ENCODE peak calls at places on chromosome 6, in ten cellular contexts. T is SJSA1; N is spleen; I is suprapubic skin; V is lung; Z is mesendoderm; B is HepG2; H is CD8-positive, alpha-beta T cell; P is CD4-positive, CD25-positive, alpha-beta regulatory T cell; R is RWPE2. L is an unnamed sample.

GRCh38 chr6:17493286-17493685 is 99.9 kb downstream of the CAP2 start:
- DNase-seq in T (peak; percentile 82), N (no peak), I (no peak), V (no peak), Z (no peak), B (no peak), H (no peak), P (no peak), R (no peak), L (no peak)

GRCh38 chr6:210778-211177 is 81.5 kb upstream of the DUSP22 start:
- DNase-seq in T (no peak), N (no peak), I (no peak), V (no peak), Z (no peak), B (no peak), H (no peak), P (no peak), R (no peak), L (no peak)

GRCh38 chr6:57013501-57013900 is 33.0 kb upstream of the KIAA1586 start:
- DNase-seq in T (peak; percentile 61), N (no peak), I (no peak), V (no peak), Z (no peak), B (no peak), H (no peak), P (no peak), R (no peak), L (no peak)

GRCh38 chr6:14848019-14848418 is 397.9 kb upstream of the JARID2 start:
- DNase-seq in T (no peak), N (no peak), I (no peak), V (no peak), Z (no peak), B (no peak), H (no peak), P (no peak), R (no peak), L (no peak)

GRCh38 chr6:24749292-24749691 is 25.4 kb upstream of the GMNN start:
- DNase-seq in T (no peak), N (no peak), I (no peak), V (no peak), Z (no peak), B (no peak), H (no peak), P (no peak), R (no peak), L (no peak)

GRCh38 chr6:142833054-142833453 is 111.9 kb downstream of the HIVEP2 start:
- DNase-seq in T (peak; percentile 68), N (no peak), I (no peak), V (no peak), Z (no peak), B (no peak), H (no peak), P (peak; percentile 39), R (no peak), L (no peak)

GRCh38 chr6:138397128-138397814 is 6.8 kb upstream of the HEBP2 start:
- DNase-seq in T (no peak), N (no peak), I (no peak), V (no peak), Z (no peak), B (no peak), H (no peak), P (no peak), R (no peak), L (no peak)

GRCh38 chr6:123000244-123000770 is 4.3 kb downstream of the CLVS2 start:
- DNase-seq in T (no peak), N (no peak), I (no peak), V (no peak), Z (no peak), B (no peak), H (no peak), P (no peak), R (no peak), L (no peak)

GRCh38 chr6:43221774-43222101 is 7.5 kb downstream of the DNPH1 start:
- DNase-seq in T (no peak), N (no peak), I (no peak), V (no peak), Z (no peak), B (no peak), H (no peak), P (no peak), R (peak; percentile 41), L (no peak)

GRCh38 chr6:5466459-5466858 is 205.1 kb downstream of the FARS2 start:
- DNase-seq in T (peak; percentile 69), N (no peak), I (no peak), V (no peak), Z (peak; percentile 51), B (no peak), H (no peak), P (no peak), R (no peak), L (no peak)

DNA sequence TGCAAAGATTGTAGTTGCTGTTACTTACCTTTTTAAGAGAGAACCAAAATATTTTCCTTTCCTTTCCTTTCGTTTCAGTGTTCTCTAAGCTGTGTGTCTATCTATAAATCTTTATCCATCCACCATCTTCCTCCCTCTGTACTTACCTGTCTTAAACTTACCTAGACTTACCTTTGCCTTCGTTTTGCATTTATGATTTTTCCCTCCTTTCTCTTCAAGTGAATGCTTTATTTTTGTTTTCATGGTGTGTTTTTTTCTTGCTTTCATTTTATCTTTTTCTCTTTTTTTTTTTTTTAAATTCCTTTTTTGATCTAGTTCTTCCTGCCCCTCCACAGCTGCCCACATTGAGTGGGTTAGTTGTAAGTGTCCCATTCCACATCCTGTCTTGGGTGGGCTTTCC is 26.2 kb downstream of the ARID1B start:
- DNase-seq in T (no peak), N (no peak), I (no peak), V (no peak), Z (no peak), B (no peak), H (no peak), P (no peak), R (no peak), L (no peak)
- H3K4me1 ChIP-seq in T (peaks cover 6% of the 10 kb centered on the region), N (peaks cover 17% of the 10 kb centered on the region), I (peaks cover 39% of the 10 kb centered on the region), V (peaks cover 5% of the 10 kb centered on the region), Z (peaks cover 8% of the 10 kb centered on the region), B (peaks cover 22% of the 10 kb centered on the region), H (peaks cover 54% of the 10 kb centered on the region), P (peaks cover 24% of the 10 kb centered on the region), R (no peaks in the 10 kb centered on the region), L (peaks cover 77% of the 10 kb centered on the region)

GRCh38 chr6:112300888-112301287 is 46.2 kb upstream of the RFPL4B start:
- DNase-seq in T (no peak), N (no peak), I (no peak), V (no peak), Z (no peak), B (no peak), H (no peak), P (no peak), R (no peak), L (no peak)
- H3K4me3 ChIP-seq in T (no peak overlapping the region), N (no peak overlapping the region), I (no peak overlapping the region), V (no peak overlapping the region), Z (no peak overlapping the region), B (no peak overlapping the region), H (no peak overlapping the region), P (no peak overlapping the region), R (no peak overlapping the region), L (no peak overlapping the region)

DNA sequence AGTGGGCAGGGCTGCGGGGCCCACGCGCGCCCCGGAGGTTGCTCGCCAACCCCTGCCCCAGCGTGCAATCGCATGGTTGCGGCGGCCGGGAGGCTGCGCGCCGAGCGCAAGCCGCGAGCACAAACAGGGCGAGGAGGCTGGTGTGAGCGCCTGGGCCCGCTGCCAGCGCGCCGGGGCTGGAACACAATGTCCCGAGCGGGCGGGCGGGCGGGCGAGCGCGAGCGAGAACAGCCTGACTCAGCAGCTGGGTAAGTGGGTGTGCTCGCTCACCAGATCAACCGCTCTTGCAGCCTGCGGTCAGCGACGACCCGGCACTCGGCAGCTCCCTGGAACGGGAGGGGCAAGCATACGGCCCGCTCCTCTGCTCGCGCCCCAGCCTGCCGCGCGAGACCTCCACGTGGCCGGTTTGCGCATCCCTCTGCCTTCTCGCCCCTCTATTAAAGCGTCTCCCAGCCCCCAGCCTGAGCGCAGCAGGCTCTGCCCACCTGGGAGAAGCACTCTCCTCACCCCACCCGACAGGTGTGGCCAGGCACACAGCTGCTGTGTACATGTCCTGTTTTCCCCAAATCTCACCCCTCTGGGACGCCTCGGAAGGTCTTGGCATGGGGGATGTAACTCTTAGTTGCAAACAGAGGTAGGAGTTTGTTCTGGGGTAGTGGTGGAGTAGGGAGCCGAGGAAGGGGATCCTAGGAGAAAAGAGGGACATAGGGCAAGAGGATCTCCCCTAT is 8.7 kb upstream of the ARMC12 start:
- DNase-seq in T (peak; percentile 89), N (peak; percentile 99), I (peak; percentile 96), V (peak; percentile 92), Z (peak; percentile 81), B (peak; percentile 76), H (peak; percentile 91), P (peak; percentile 94), R (peak; percentile 95), L (peak; percentile 93)
- H3K4me1 ChIP-seq in T (peaks cover 24% of the 10 kb centered on the region), N (peaks cover 65% of the 10 kb centered on the region), I (peaks cover 96% of the 10 kb centered on the region), V (peaks cover 47% of the 10 kb centered on the region), Z (peaks cover 19% of the 10 kb centered on the region), B (peaks cover 85% of the 10 kb centered on the region), H (peaks cover 81% of the 10 kb centered on the region), P (peaks cover 74% of the 10 kb centered on the region), R (peaks cover 65% of the 10 kb centered on the region), L (peaks cover 89% of the 10 kb centered on the region)

DNA sequence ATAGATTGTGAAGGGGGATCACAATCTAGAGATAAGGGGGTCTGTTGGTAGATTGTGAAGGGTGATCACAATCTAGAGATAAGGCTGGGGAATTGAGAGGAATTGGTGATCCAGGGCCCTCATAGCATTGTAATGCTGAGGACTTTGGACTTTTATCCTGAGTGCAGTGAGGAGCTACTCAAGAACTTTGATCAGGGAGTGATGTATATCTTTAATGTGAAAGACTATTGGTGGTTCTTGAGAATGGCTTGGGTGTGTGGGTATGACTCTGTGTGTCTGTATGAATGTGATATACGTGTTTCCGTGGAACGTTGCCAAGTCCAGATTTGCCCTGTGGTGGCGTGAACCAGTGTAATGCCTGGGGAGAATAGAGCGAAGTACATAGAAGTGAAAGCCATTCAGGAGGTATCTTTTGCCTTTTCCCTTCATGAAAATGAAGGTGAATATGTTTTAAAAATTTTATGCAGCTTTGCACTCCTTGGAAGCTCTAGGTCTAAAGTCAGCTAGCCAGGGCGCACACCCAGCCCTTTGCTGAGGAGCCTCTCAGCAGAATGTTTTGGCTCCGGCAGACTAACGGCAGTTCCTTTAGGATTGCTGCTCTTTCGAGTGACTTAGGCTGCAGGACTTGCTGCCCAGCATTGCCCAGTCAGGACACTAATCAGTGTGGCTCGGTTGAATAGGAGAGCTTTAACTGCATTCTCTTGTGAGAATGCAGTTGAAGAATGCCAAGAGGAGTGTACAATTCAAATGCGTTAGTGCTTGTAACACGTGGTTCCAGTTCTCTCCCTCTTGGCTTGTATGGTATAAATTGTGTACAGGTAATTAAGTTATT is 3.5 kb downstream of the ZFAND3 start:
- DNase-seq in T (no peak), N (no peak), I (no peak), V (no peak), Z (peak; percentile 68), B (peak; percentile 44), H (peak; percentile 27), P (no peak), R (no peak), L (no peak)
- H3K4me3 ChIP-seq in T (no peak overlapping the region), N (no peak overlapping the region), I (peak overlapping the region; percentile 4), V (no peak overlapping the region), Z (no peak overlapping the region), B (no peak overlapping the region), H (no peak overlapping the region), P (peak overlapping the region; percentile 1), R (no peak overlapping the region), L (no peak overlapping the region)

DNA sequence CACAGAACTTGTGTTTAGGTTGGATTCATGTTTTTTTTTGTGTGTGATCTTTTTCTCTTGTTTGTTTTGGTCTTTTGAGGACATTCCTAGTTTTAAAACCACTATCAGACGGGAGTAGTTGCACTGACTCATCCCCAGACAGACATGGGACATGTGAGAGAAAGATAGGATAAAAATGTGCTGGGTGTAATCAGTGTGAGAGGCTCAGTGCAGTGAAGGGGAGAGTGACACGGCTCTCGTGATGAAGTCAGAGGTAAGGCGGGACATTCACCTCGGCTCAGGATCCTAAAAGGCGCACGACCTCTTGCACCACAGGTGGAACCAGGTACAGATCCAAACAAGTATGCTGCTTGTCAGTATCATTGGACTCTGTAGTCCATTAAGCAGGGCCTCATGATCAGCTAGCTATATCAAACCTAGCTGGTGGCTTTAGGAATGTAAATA is 17.9 kb downstream of the FOXO3 start:
- DNase-seq in T (peak; percentile 57), N (no peak), I (no peak), V (no peak), Z (no peak), B (no peak), H (no peak), P (no peak), R (no peak), L (no peak)
- H3K4me1 ChIP-seq in T (peaks cover 49% of the 10 kb centered on the region), N (peaks cover 46% of the 10 kb centered on the region), I (peaks cover 85% of the 10 kb centered on the region), V (peaks cover 11% of the 10 kb centered on the region), Z (no peaks in the 10 kb centered on the region), B (peaks cover 62% of the 10 kb centered on the region), H (peaks cover 39% of the 10 kb centered on the region), P (peaks cover 36% of the 10 kb centered on the region), R (peaks cover 39% of the 10 kb centered on the region), L (peaks cover 88% of the 10 kb centered on the region)